ENCODE peak calls at places on chromosomes 7 and 10, in six cellular contexts. L, A, K, V, D and F are unnamed samples.

GRCh38 chr10:22805304-22805703 is 90.9 kb upstream of the PIP4K2A start:
- DNase-seq in L (no peak), A (no peak), K (no peak), V (peak), D (no peak), F (no peak)

GRCh38 chr7:40015790-40016296 is 65.8 kb downstream of the CDK13 start:
- DNase-seq in L (no peak), A (no peak), K (no peak), V (peak), D (no peak), F (no peak)

GRCh38 chr7:103626776-103627175 is 180.8 kb upstream of the SLC26A5 start:
- DNase-seq in L (no peak), A (no peak), K (no peak), V (no peak), D (no peak), F (no peak)

GRCh38 chr10:15863733-15864132 is 3.4 kb upstream of the MINDY3 start:
- DNase-seq in L (no peak), A (no peak), K (no peak), V (no peak), D (no peak), F (no peak)

GRCh38 chr10:86284355-86285105 is 82.1 kb downstream of the GRID1 start:
- DNase-seq in L (no peak), A (no peak), K (no peak), V (no peak), D (no peak), F (no peak)

GRCh38 chr10:66747451-66747850 is 178.4 kb upstream of the LRRTM3 start:
- DNase-seq in L (no peak), A (no peak), K (no peak), V (peak), D (no peak), F (no peak)

GRCh38 chr7:44196450-44196872 is 4.3 kb upstream of the YKT6 start:
- DNase-seq in L (no peak), A (no peak), K (no peak), V (peak), D (no peak), F (no peak)

GRCh38 chr10:12907651-12908050 is 93.9 kb downstream of the CCDC3 start:
- DNase-seq in L (no peak), A (no peak), K (no peak), V (peak), D (no peak), F (no peak)

GRCh38 chr7:16062269-16062668 is 359.1 kb downstream of the CRPPA start:
- DNase-seq in L (no peak), A (no peak), K (no peak), V (peak), D (no peak), F (no peak)

GRCh38 chr7:6709808-6710207 is 3.1 kb upstream of the ZNF12 start:
- DNase-seq in L (no peak), A (no peak), K (no peak), V (no peak), D (no peak), F (no peak)

GRCh38 chr10:110516815-110517492 is 19.2 kb downstream of the DUSP5 start:
- DNase-seq in L (no peak), A (no peak), K (no peak), V (no peak), D (no peak), F (no peak)

GRCh38 chr7:55078465-55079372 is 59.9 kb downstream of the EGFR start:
- DNase-seq in L (no peak), A (no peak), K (no peak), V (no peak), D (no peak), F (no peak)

GRCh38 chr7:42262907-42263466 is 26.0 kb upstream of the GLI3 start:
- DNase-seq in L (no peak), A (no peak), K (peak), V (peak), D (no peak), F (no peak)

GRCh38 chr10:86345296-86346168 is 21.1 kb downstream of the GRID1 start:
- DNase-seq in L (no peak), A (no peak), K (no peak), V (no peak), D (no peak), F (no peak)

GRCh38 chr7:25326466-25327156 is 98.3 kb upstream of the NPVF start:
- DNase-seq in L (no peak), A (no peak), K (no peak), V (no peak), D (no peak), F (no peak)

GRCh38 chr7:33781796-33782195 is 123.5 kb upstream of the BMPER start:
- DNase-seq in L (no peak), A (no peak), K (no peak), V (no peak), D (no peak), F (no peak)

GRCh38 chr7:100079024-100079560 is 2.4 kb downstream of the ZNF3 start:
- DNase-seq in L (no peak), A (no peak), K (no peak), V (no peak), D (no peak), F (no peak)

GRCh38 chr10:77442790-77443189 is 194.8 kb downstream of the KCNMA1 start:
- DNase-seq in L (no peak), A (no peak), K (no peak), V (no peak), D (no peak), F (no peak)

GRCh38 chr10:111360260-111360925 is 283.6 kb downstream of the ADRA2A start:
- DNase-seq in L (no peak), A (no peak), K (no peak), V (peak), D (no peak), F (no peak)

GRCh38 chr7:42084263-42084662 is 152.7 kb downstream of the GLI3 start:
- DNase-seq in L (no peak), A (no peak), K (no peak), V (no peak), D (no peak), F (no peak)

GRCh38 chr7:105279688-105280007 is 109.1 kb downstream of the SRPK2 start:
- DNase-seq in L (no peak), A (no peak), K (no peak), V (no peak), D (no peak), F (no peak)

GRCh38 chr10:6112893-6113292 is 24.1 kb downstream of the RBM17 start:
- DNase-seq in L (no peak), A (no peak), K (no peak), V (no peak), D (no peak), F (no peak)

GRCh38 chr10:31401287-31401686 is 82.3 kb downstream of the ZEB1 start:
- DNase-seq in L (no peak), A (no peak), K (no peak), V (no peak), D (no peak), F (no peak)

GRCh38 chr10:110859947-110860376 is 11.8 kb upstream of the PDCD4 start:
- DNase-seq in L (no peak), A (no peak), K (no peak), V (peak), D (no peak), F (no peak)

GRCh38 chr7:76011437-76011836 is 17.0 kb upstream of the TMEM120A start:
- DNase-seq in L (no peak), A (no peak), K (peak), V (no peak), D (no peak), F (no peak)

GRCh38 chr7:30596043-30596641 is 1.5 kb downstream of the GARS1 start:
- DNase-seq in L (no peak), A (no peak), K (no peak), V (peak), D (no peak), F (no peak)

GRCh38 chr10:88472540-88472939 is 110.6 kb downstream of the RNLS start:
- DNase-seq in L (no peak), A (no peak), K (no peak), V (no peak), D (no peak), F (no peak)

GRCh38 chr7:41930538-41931262 is 227.8 kb upstream of the INHBA start:
- DNase-seq in L (no peak), A (no peak), K (no peak), V (peak), D (no peak), F (no peak)

GRCh38 chr10:22344204-22344603 is 1.1 kb upstream of the SPAG6 start:
- DNase-seq in L (no peak), A (no peak), K (no peak), V (no peak), D (no peak), F (no peak)

GRCh38 chr10:62017141-62017870 is 115.8 kb downstream of the ARID5B start:
- DNase-seq in L (no peak), A (no peak), K (no peak), V (no peak), D (no peak), F (no peak)

GRCh38 chr10:88254091-88254490 is 329.0 kb downstream of the RNLS start:
- DNase-seq in L (no peak), A (no peak), K (peak), V (peak), D (no peak), F (no peak)

GRCh38 chr10:29037348-29038113 is 251.3 kb upstream of the LYZL1 start:
- DNase-seq in L (no peak), A (no peak), K (no peak), V (no peak), D (no peak), F (no peak)